ENCODE peak calls at places on chromosomes 4 and X, in five cellular contexts. One of them, this sample, is unnamed.

GRCh38 chr4:74738756-74739155 is 55.6 kb downstream of the BTC start:
- DNase-seq in K562: no peak
- DNase-seq in GM12892: no peak
- DNase-seq in GM12878: no peak
- DNase-seq in SK-N-SH: no peak
- DNase-seq in this sample: no peak

GRCh38 chrX:129768586-129769466 is 10.9 kb upstream of the SASH3 start:
- DNase-seq in GM12892: no peak
- DNase-seq in K562: no peak
- DNase-seq in SK-N-SH: no peak
- DNase-seq in GM12878: no peak
- DNase-seq in this sample: no peak

GRCh38 chr4:76166480-76166879 is 18.3 kb upstream of the NUP54 start:
- DNase-seq in GM12892: no peak
- DNase-seq in K562: no peak
- DNase-seq in SK-N-SH: no peak
- DNase-seq in GM12878: no peak
- DNase-seq in this sample: no peak

GRCh38 chrX:16603822-16604221 is 46.1 kb upstream of the S100G start:
- DNase-seq in GM12878: no peak
- DNase-seq in GM12892: no peak
- DNase-seq in SK-N-SH: no peak
- DNase-seq in K562: no peak
- DNase-seq in this sample: no peak

GRCh38 chr4:184801781-184802180 is 24.0 kb downstream of the ACSL1 start:
- DNase-seq in SK-N-SH: no peak
- DNase-seq in GM12878: no peak
- DNase-seq in K562: no peak
- DNase-seq in GM12892: no peak
- DNase-seq in this sample: no peak

GRCh38 chr4:10529891-10530786 is 72.9 kb upstream of the ZNF518B start:
- DNase-seq in GM12878: no peak
- DNase-seq in SK-N-SH: no peak
- DNase-seq in K562: no peak
- DNase-seq in GM12892: no peak
- DNase-seq in this sample: no peak

GRCh38 chrX:1516596-1517104 is 20.3 kb downstream of the P2RY8 start:
- DNase-seq in GM12892: no peak
- DNase-seq in GM12878: no peak
- DNase-seq in K562: no peak
- DNase-seq in SK-N-SH: no peak
- DNase-seq in this sample: no peak

GRCh38 chr4:7826909-7827306 is 112.8 kb downstream of the AFAP1 start:
- DNase-seq in GM12878: no peak
- DNase-seq in SK-N-SH: no peak
- DNase-seq in K562: no peak
- DNase-seq in GM12892: no peak
- DNase-seq in this sample: no peak

GRCh38 chr4:3022112-3022511 is 52.2 kb downstream of the HTT-AS start:
- DNase-seq in GM12878: no peak
- DNase-seq in GM12892: no peak
- DNase-seq in K562: no peak
- DNase-seq in SK-N-SH: no peak
- DNase-seq in this sample: no peak

GRCh38 chr4:13984996-13985780 is 357.7 kb upstream of the BOD1L1 start:
- DNase-seq in K562: no peak
- DNase-seq in SK-N-SH: no peak
- DNase-seq in GM12878: no peak
- DNase-seq in GM12892: no peak
- DNase-seq in this sample: no peak

GRCh38 chr4:152458801-152459302 is 77.0 kb downstream of the FBXW7 start:
- DNase-seq in GM12892: no peak
- DNase-seq in SK-N-SH: no peak
- DNase-seq in GM12878: peak
- DNase-seq in K562: no peak
- DNase-seq in this sample: no peak

GRCh38 chr4:108849611-108850406 is 87.0 kb upstream of the ETNPPL start:
- DNase-seq in GM12892: no peak
- DNase-seq in SK-N-SH: no peak
- DNase-seq in K562: no peak
- DNase-seq in GM12878: peak
- DNase-seq in this sample: peak

GRCh38 chrX:23228950-23229448 is 105.7 kb upstream of the PTCHD1 start:
- DNase-seq in GM12892: no peak
- DNase-seq in K562: no peak
- DNase-seq in GM12878: no peak
- DNase-seq in SK-N-SH: no peak
- DNase-seq in this sample: no peak

GRCh38 chr4:10981611-10982010 is 297.0 kb upstream of the CLNK start:
- DNase-seq in GM12892: no peak
- DNase-seq in SK-N-SH: no peak
- DNase-seq in GM12878: no peak
- DNase-seq in K562: no peak
- DNase-seq in this sample: no peak

GRCh38 chrX:24026403-24026801 is 584 bp downstream of the KLHL15 start:
- DNase-seq in SK-N-SH: peak
- DNase-seq in K562: no peak
- DNase-seq in GM12892: no peak
- DNase-seq in GM12878: no peak
- DNase-seq in this sample: no peak

GRCh38 chrX:65667157-65667502 is 324 bp upstream of the MSN start:
- DNase-seq in GM12878: no peak
- DNase-seq in SK-N-SH: peak
- DNase-seq in GM12892: no peak
- DNase-seq in K562: no peak
- DNase-seq in this sample: no peak

GRCh38 chrX:65671286-65671685 is 3.8 kb downstream of the MSN start:
- DNase-seq in GM12892: no peak
- DNase-seq in SK-N-SH: no peak
- DNase-seq in GM12878: no peak
- DNase-seq in K562: no peak
- DNase-seq in this sample: no peak

GRCh38 chrX:65668362-65669310 is 1.2 kb downstream of the MSN start:
- DNase-seq in GM12878: peak
- DNase-seq in GM12892: no peak
- DNase-seq in SK-N-SH: peak
- DNase-seq in K562: peak
- DNase-seq in this sample: no peak

GRCh38 chrX:65671966-65672365 is 4.5 kb downstream of the MSN start:
- DNase-seq in GM12878: no peak
- DNase-seq in GM12892: no peak
- DNase-seq in K562: no peak
- DNase-seq in SK-N-SH: no peak
- DNase-seq in this sample: no peak

DNA sequence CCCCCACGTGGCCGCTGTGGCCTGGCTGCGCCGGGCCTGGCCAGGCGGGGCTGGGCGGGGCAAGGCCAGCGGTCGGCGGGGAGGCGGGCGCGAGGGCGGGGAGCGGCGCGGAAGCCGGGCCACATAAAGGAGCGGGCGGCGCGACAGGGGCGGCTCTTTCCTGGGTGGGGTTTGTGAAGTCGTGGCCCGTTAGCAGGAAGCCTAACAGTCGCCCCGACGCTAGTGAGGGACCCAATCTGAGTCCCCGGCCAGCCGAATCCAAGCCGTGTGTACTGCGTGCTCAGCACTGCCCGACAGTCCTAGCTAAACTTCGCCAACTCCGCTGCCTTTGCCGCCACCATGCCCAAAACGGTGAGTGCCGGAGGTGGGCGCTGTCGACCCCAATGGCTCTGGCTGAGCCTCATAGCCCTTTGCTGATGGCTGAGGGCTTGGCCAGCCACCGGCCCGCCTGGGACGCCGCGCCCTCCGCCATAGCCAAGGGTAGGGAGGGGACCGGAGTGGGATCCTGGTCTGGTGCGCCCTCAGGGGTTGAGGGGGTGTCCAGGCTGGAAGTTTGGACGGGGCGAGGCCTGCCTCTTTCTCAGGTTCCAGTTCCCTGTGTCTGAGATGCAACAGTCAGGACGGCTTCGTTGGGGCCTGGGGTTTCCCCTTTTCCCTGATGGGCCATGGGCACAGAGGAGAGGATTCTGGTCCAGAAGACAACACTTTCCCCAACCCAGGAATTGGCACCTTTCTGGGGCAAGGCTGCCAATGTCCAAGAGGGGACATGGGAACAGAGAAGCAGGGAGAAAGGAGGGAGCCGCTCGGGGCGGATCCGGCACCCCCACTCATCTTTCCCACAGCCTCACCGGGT is at the start of gene MSN:
- DNase-seq in SK-N-SH: peak
- DNase-seq in GM12878: no peak
- DNase-seq in GM12892: peak
- DNase-seq in K562: peak
- DNase-seq in this sample: peak
- TF ChIP-seq TAF1 in SK-N-SH: no peak
- TF ChIP-seq TAF1 in GM12878: no peak
- TF ChIP-seq TAF1 in GM12892: no peak
- TF ChIP-seq TAF1 in K562: peak
- TF ChIP-seq TAF1 in this sample: no peak

DNA sequence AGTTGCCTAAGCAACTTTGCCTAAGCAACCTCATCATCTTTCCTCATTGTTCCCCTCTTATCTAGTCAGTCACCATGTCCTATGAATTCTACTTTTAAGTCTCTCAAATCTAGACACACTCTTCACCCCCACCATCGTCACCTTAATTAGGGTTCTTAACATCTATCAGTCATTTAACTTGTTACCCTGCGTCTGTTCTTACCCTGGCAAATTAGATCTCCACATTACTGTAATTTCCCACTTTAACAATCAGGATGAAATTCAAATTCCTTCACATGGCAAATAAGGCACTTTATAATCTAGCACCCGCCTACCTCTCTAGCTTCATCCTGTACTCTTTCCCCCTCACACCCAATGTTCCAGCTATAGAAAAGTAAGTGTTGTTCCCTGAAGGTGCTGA is 221.2 kb downstream of the GRIA3 start:
- DNase-seq in GM12892: no peak
- DNase-seq in K562: no peak
- DNase-seq in GM12878: no peak
- DNase-seq in SK-N-SH: no peak
- DNase-seq in this sample: no peak
- TF ChIP-seq TAF1 in GM12892: no peak
- TF ChIP-seq TAF1 in K562: no peak
- TF ChIP-seq TAF1 in GM12878: no peak
- TF ChIP-seq TAF1 in SK-N-SH: no peak
- TF ChIP-seq TAF1 in this sample: no peak

GRCh38 chr4:4704267-4704666 is 155.2 kb upstream of the MSX1 start:
- DNase-seq in SK-N-SH: no peak
- DNase-seq in GM12878: no peak
- DNase-seq in GM12892: no peak
- DNase-seq in K562: no peak
- DNase-seq in this sample: no peak
- TF ChIP-seq TAF1 in SK-N-SH: no peak
- TF ChIP-seq TAF1 in GM12878: no peak
- TF ChIP-seq TAF1 in GM12892: no peak
- TF ChIP-seq TAF1 in K562: no peak
- TF ChIP-seq TAF1 in this sample: no peak

GRCh38 chr4:39102297-39102696 is 40.3 kb downstream of the KLHL5 start:
- DNase-seq in SK-N-SH: no peak
- DNase-seq in GM12878: no peak
- DNase-seq in GM12892: no peak
- DNase-seq in K562: no peak
- DNase-seq in this sample: no peak
- TF ChIP-seq TAF1 in SK-N-SH: no peak
- TF ChIP-seq TAF1 in GM12878: no peak
- TF ChIP-seq TAF1 in GM12892: no peak
- TF ChIP-seq TAF1 in K562: no peak
- TF ChIP-seq TAF1 in this sample: no peak

GRCh38 chrX:46184749-46185148 is 360.5 kb downstream of the ZNF674 start:
- DNase-seq in GM12878: no peak
- DNase-seq in SK-N-SH: no peak
- DNase-seq in GM12892: no peak
- DNase-seq in K562: no peak
- DNase-seq in this sample: no peak

GRCh38 chrX:46180258-46180687 is 364.9 kb downstream of the ZNF674 start:
- DNase-seq in GM12892: no peak
- DNase-seq in K562: no peak
- DNase-seq in SK-N-SH: no peak
- DNase-seq in GM12878: peak
- DNase-seq in this sample: no peak

GRCh38 chrX:46178763-46179162 is 366.5 kb downstream of the ZNF674 start:
- DNase-seq in GM12878: peak
- DNase-seq in K562: no peak
- DNase-seq in GM12892: no peak
- DNase-seq in SK-N-SH: no peak
- DNase-seq in this sample: no peak

GRCh38 chrX:46179748-46180147 is 365.5 kb downstream of the ZNF674 start:
- DNase-seq in GM12878: no peak
- DNase-seq in K562: no peak
- DNase-seq in GM12892: no peak
- DNase-seq in SK-N-SH: no peak
- DNase-seq in this sample: no peak
- TF ChIP-seq TAF1 in GM12878: no peak
- TF ChIP-seq TAF1 in K562: no peak
- TF ChIP-seq TAF1 in GM12892: no peak
- TF ChIP-seq TAF1 in SK-N-SH: no peak
- TF ChIP-seq TAF1 in this sample: no peak

DNA sequence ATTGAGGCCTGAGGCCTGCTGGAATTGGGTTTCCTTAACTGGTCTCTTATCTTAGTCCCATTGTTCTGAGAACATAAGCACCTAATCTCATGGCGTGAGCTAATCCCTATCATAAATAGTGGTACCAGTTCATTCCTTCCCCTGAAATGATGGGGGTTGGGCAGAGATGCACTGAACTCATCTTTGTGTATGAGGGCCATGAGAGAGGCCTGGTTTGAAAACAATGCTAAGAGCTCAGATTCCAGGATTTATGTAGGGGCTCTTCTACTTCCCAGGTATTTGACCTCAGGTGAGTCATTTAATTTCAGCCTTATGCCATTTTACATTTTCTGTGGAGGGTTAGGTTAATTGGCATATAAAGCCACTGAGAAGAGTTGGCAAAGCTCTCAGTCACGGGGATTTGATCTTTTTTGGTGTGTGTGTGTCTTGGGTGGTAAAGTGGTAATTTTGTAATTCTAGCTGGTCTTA is 4.4 kb downstream of the RBM3 start:
- DNase-seq in K562: no peak
- DNase-seq in SK-N-SH: no peak
- DNase-seq in GM12878: no peak
- DNase-seq in GM12892: no peak
- DNase-seq in this sample: no peak
- TF ChIP-seq TAF1 in K562: no peak
- TF ChIP-seq TAF1 in SK-N-SH: no peak
- TF ChIP-seq TAF1 in GM12878: no peak
- TF ChIP-seq TAF1 in GM12892: no peak
- TF ChIP-seq TAF1 in this sample: no peak

GRCh38 chr4:5708171-5708828 is at the start of gene EVC2:
- DNase-seq in SK-N-SH: peak
- DNase-seq in K562: no peak
- DNase-seq in GM12892: no peak
- DNase-seq in GM12878: no peak
- DNase-seq in this sample: peak
- TF ChIP-seq TAF1 in SK-N-SH: no peak
- TF ChIP-seq TAF1 in K562: no peak
- TF ChIP-seq TAF1 in GM12892: no peak
- TF ChIP-seq TAF1 in GM12878: no peak
- TF ChIP-seq TAF1 in this sample: no peak

DNA sequence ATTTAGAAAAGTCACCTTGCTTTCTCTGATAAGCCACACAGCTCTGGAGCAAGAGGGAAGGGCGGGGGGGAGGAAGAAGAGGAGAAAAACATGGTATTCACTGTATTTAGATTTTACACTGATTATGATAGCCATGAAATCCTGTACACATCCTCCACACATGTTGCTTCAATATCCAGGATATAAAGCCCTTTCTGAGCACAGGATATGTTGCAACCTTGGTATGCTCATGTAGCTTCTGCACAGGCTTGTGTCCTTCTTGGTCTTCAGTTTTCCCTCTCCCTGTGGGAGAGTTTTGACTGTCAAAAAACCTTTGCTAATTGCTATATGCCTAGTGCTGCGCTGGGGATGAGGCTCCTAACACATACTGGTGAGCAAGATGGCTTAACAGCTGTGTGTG is 61.9 kb upstream of the DAPP1 start:
- DNase-seq in SK-N-SH: no peak
- DNase-seq in K562: no peak
- DNase-seq in GM12878: no peak
- DNase-seq in GM12892: no peak
- DNase-seq in this sample: no peak
- TF ChIP-seq TAF1 in SK-N-SH: no peak
- TF ChIP-seq TAF1 in K562: no peak
- TF ChIP-seq TAF1 in GM12878: no peak
- TF ChIP-seq TAF1 in GM12892: no peak
- TF ChIP-seq TAF1 in this sample: no peak

This sample was measured in GM12891.